ENCODE peak calls at places on chromosomes 13 and 19, in seven cellular contexts. W, F, Z, I, P, J and H are unnamed samples.

GRCh38 chr19:31613683-31614219 is 264.5 kb upstream of the TSHZ3 start:
- DNase-seq in J (no peak), P (no peak), F (no peak), Z (peak; percentile 30), I (no peak), W (no peak), H (no peak)

GRCh38 chr13:110581489-110582185 is 20.1 kb upstream of the RAB20 start:
- DNase-seq in F (no peak), J (no peak), P (no peak), Z (no peak), I (no peak), W (no peak), H (no peak)

GRCh38 chr13:42814868-42815267 is 33.5 kb downstream of the FAM216B start:
- DNase-seq in F (no peak), I (peak; percentile 80), Z (no peak), J (no peak), P (no peak), W (peak; percentile 94), H (no peak)

GRCh38 chr19:40270362-40271089 is 14.6 kb downstream of the AKT2 start:
- DNase-seq in J (no peak), W (no peak), Z (peak; percentile 41), P (no peak), F (no peak), I (no peak), H (peak; percentile 62)

GRCh38 chr13:50285283-50285682 is 270.0 kb downstream of the KCNRG start:
- DNase-seq in Z (no peak), W (no peak), F (no peak), P (no peak), I (no peak), J (no peak), H (no peak)

GRCh38 chr19:32330149-32330548 is 15.3 kb upstream of the ZNF507 start:
- DNase-seq in W (no peak), F (no peak), J (no peak), P (no peak), Z (peak; percentile 29), I (no peak), H (no peak)

GRCh38 chr19:19482785-19483625 is 32.3 kb downstream of the TSSK6 start:
- DNase-seq in I (no peak), J (no peak), F (no peak), Z (no peak), P (no peak), W (peak; percentile 61), H (no peak)

GRCh38 chr19:56356944-56357343 is 36.4 kb downstream of the ZNF582 start:
- DNase-seq in P (no peak), Z (no peak), I (no peak), W (no peak), F (no peak), J (no peak), H (no peak)

GRCh38 chr13:43251967-43252366 is 228.6 kb downstream of the DNAJC15 start:
- DNase-seq in J (no peak), W (no peak), I (no peak), Z (no peak), F (no peak), P (no peak), H (no peak)

GRCh38 chr19:53989600-53990533 is 1.6 kb upstream of the CACNG6 start:
- DNase-seq in F (no peak), Z (no peak), W (no peak), P (no peak), J (no peak), I (no peak), H (no peak)

DNA sequence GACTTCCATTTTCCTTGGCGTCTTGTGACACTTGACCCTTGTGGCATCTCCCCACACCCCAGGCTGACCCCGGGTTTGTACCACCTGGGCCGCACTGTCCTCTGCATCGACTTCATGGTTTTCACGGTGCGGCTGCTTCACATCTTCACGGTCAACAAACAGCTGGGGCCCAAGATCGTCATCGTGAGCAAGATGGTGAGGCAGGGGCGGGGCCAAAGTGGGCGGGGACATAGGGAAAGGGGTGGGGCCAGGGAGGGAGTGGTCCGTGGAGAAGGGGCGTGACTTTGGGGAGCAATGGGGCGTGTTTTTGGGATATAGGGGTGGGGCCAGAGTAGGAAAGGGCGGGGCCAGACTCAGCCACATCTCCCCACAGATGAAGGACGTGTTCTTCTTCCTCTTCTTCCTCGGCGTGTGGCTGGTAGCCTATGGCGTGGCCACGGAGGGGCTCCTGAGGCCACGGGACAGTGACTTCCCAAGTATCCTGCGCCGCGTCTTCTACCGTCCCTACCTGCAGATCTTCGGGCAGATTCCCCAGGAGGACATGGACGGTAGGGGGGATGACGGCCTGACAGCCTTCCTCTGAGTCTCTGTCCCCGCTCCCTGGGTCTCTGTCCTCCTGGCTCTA is 42.8 kb downstream of the TRPM4 start:
- DNase-seq in F (no peak), P (no peak), W (no peak), J (no peak), I (no peak), Z (peak; percentile 19), H (peak; percentile 47)
- H4K8ac ChIP-seq in F (peak overlapping the region; percentile 82), P (no peak overlapping the region), W (no peak overlapping the region), J (no peak overlapping the region), I (no peak overlapping the region), Z (no peak overlapping the region), H (no peak overlapping the region)

DNA sequence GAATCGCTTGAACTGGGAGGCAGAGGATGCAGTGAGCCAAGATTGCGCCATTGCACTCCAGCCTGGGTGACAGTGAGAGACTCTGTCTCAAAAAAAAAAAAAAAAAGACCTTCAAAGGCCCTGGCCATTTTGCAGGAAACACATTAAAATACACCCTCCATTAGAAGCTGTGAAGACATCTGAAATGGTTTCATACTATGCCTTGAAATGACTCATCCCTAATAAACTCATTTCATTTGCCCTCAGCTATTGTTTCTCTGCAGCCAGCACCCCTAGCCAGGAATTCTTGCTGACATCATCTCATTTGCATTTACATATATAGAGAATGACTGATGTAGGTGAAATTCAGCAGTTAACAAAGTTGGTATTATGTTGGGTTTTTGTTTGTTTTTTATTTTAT is 8.7 kb downstream of the EML2 start:
- DNase-seq in Z (peak; percentile 92), P (no peak), I (peak; percentile 81), F (no peak), J (peak; percentile 67), W (peak; percentile 96), H (no peak)
- H3K18ac ChIP-seq in Z (no peak overlapping the region), P (no peak overlapping the region), I (no peak overlapping the region), F (no peak overlapping the region), J (no peak overlapping the region), W (no peak overlapping the region), H (no peak overlapping the region)

DNA sequence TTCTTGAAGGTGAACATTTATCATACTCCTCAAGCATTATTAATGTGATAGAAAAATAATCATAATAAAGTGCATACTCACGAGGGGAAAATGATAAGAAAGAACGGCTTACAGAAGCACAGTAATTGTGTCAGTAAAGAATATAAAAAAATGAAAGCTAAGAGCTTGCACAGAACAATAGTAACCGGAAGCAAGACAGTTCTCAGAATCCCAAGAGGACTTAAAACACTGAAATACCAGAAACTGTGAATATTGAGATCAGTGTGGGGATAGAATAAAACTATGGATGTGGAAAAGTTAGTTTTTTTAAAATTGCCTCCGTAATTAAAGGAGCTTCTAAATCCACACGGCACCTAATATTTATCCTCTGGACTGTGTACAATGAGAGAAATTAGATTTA is 482.7 kb downstream of the SLITRK6 start:
- DNase-seq in I (no peak), F (no peak), P (no peak), Z (no peak), W (no peak), J (no peak), H (no peak)
- H4K8ac ChIP-seq in I (no peak overlapping the region), F (no peak overlapping the region), P (no peak overlapping the region), Z (no peak overlapping the region), W (no peak overlapping the region), J (no peak overlapping the region), H (no peak overlapping the region)

GRCh38 chr19:57786286-57786685 is 16.8 kb downstream of the ZNF586 start:
- DNase-seq in P (no peak), J (no peak), Z (no peak), F (no peak), W (no peak), I (no peak), H (no peak)
- H3K18ac ChIP-seq in P (no peak overlapping the region), J (peak overlapping the region; percentile 2), Z (no peak overlapping the region), F (no peak overlapping the region), W (no peak overlapping the region), I (no peak overlapping the region), H (no peak overlapping the region)

GRCh38 chr13:44406617-44407016 is 33.0 kb downstream of the SERP2 start:
- DNase-seq in W (no peak), J (no peak), P (no peak), F (no peak), Z (no peak), I (no peak), H (no peak)

GRCh38 chr13:44409595-44409994 is 36.0 kb downstream of the SERP2 start:
- DNase-seq in J (no peak), F (no peak), I (no peak), Z (no peak), W (no peak), P (no peak), H (no peak)

GRCh38 chr13:44404261-44405139 is 30.9 kb downstream of the SERP2 start:
- DNase-seq in P (no peak), I (no peak), Z (peak; percentile 71), W (no peak), F (no peak), J (no peak), H (peak; percentile 50)

GRCh38 chr13:44407891-44408290 is 34.3 kb downstream of the SERP2 start:
- DNase-seq in F (no peak), J (peak; percentile 99), I (no peak), Z (no peak), P (no peak), W (no peak), H (no peak)

GRCh38 chr13:44407379-44407778 is 33.8 kb downstream of the SERP2 start:
- DNase-seq in J (no peak), I (no peak), W (no peak), F (no peak), P (no peak), Z (peak; percentile 61), H (no peak)
- H4K8ac ChIP-seq in J (no peak overlapping the region), I (no peak overlapping the region), W (no peak overlapping the region), F (no peak overlapping the region), P (no peak overlapping the region), Z (no peak overlapping the region), H (no peak overlapping the region)

GRCh38 chr19:5973376-5973775 is 4.6 kb downstream of the RANBP3 start:
- DNase-seq in P (no peak), I (no peak), W (no peak), Z (no peak), F (no peak), J (no peak), H (no peak)
- H3K18ac ChIP-seq in P (no peak overlapping the region), I (no peak overlapping the region), W (no peak overlapping the region), Z (no peak overlapping the region), F (no peak overlapping the region), J (no peak overlapping the region), H (no peak overlapping the region)

GRCh38 chr19:13689050-13689449 is 75.3 kb upstream of the MRI1 start:
- DNase-seq in F (peak; percentile 14), W (peak; percentile 15), I (peak; percentile 3), Z (peak; percentile 85), J (no peak), P (no peak), H (peak; percentile 54)
- H4K8ac ChIP-seq in F (no peak overlapping the region), W (no peak overlapping the region), I (no peak overlapping the region), Z (no peak overlapping the region), J (no peak overlapping the region), P (no peak overlapping the region), H (no peak overlapping the region)

GRCh38 chr13:45219123-45219891 is 18.5 kb upstream of the KCTD4 start:
- DNase-seq in F (no peak), Z (no peak), W (no peak), I (peak; percentile 31), P (no peak), J (peak; percentile 24), H (no peak)
- H3K18ac ChIP-seq in F (no peak overlapping the region), Z (no peak overlapping the region), W (no peak overlapping the region), I (no peak overlapping the region), P (no peak overlapping the region), J (no peak overlapping the region), H (no peak overlapping the region)